ENCODE peak calls at places on chromosomes 13 and 19, in five cellular contexts. P is aorta, K is fibroblast of lung, N is IMR-90, Z is A673. V is an unnamed sample. For H3K27me3, the result is how much of the 10 kb centered on the place peaks cover.

GRCh38 chr19:51688665-51689571 is 4.2 kb upstream of the SPACA6 start:
- DNase-seq in P (peak), K (peak), N (peak), Z (peak), V (peak)

GRCh38 chr19:6801397-6802086 is 29.0 kb downstream of the VAV1 start:
- DNase-seq in P (peak), K (no peak), N (no peak), Z (peak), V (peak)

GRCh38 chr19:19115954-19116353 is 22.3 kb downstream of the TMEM161A start:
- DNase-seq in P (no peak), K (no peak), N (no peak), Z (peak), V (no peak)

GRCh38 chr13:24212674-24213073 is 52.2 kb downstream of the SPATA13 start:
- DNase-seq in P (no peak), K (no peak), N (no peak), Z (no peak), V (no peak)

GRCh38 chr13:35618565-35619083 is 142.1 kb upstream of the MAB21L1 start:
- DNase-seq in P (no peak), K (no peak), N (no peak), Z (no peak), V (no peak)

GRCh38 chr13:109371066-109371465 is 415.3 kb downstream of the IRS2 start:
- DNase-seq in P (no peak), K (no peak), N (no peak), Z (no peak), V (no peak)

GRCh38 chr19:49058592-49058991 is 1.0 kb upstream of the CGB7 start:
- DNase-seq in P (no peak), K (no peak), N (peak), Z (peak), V (peak)

GRCh38 chr13:96817336-96817941 is 176.8 kb downstream of the OXGR1 start:
- DNase-seq in P (no peak), K (peak), N (peak), Z (peak), V (no peak)

GRCh38 chr13:110507678-110508381 is 53.7 kb downstream of the RAB20 start:
- DNase-seq in P (no peak), K (no peak), N (no peak), Z (no peak), V (no peak)

GRCh38 chr13:95117092-95117491 is 184.2 kb downstream of the ABCC4 start:
- DNase-seq in P (no peak), K (no peak), N (no peak), Z (no peak), V (no peak)

GRCh38 chr13:50130686-50131051 is 115.4 kb downstream of the KCNRG start:
- DNase-seq in P (peak), K (peak), N (peak), Z (no peak), V (peak)

GRCh38 chr13:45224181-45224580 is 23.3 kb upstream of the KCTD4 start:
- DNase-seq in P (no peak), K (no peak), N (peak), Z (no peak), V (peak)

GRCh38 chr19:28961772-28962500 is 251.0 kb downstream of the UQCRFS1 start:
- DNase-seq in P (no peak), K (peak), N (peak), Z (no peak), V (no peak)

GRCh38 chr19:51098366-51099069 is 9.7 kb downstream of the CTU1 start:
- DNase-seq in P (peak), K (peak), N (no peak), Z (no peak), V (no peak)

DNA sequence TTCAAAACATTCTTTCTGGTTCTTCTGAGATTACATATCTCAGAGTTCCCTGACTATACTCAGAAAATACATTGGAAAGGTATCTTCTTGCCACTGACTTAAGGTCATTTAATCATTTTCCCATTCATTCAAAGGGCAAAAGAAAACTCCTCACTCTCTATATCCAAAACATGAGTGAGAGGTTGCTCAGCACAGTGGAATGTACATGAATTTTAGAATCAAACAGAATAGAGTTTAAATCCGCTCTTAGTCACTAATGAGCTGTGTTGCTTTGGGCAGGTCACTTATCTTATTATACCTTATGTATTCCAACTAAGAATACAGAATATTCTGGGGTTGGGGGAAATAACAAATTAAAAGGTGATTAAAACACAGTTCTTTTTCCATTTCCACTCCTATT is 452.6 kb upstream of the KLF12 start:
- DNase-seq in P (no peak), K (no peak), N (peak), Z (no peak), V (no peak)
- H3K27me3 ChIP-seq in P (under half), K (under half), N (under half), Z (under half), V (under half)

GRCh38 chr19:1261863-1262686 is 7.1 kb upstream of the CIRBP start:
- DNase-seq in P (peak), K (no peak), N (peak), Z (no peak), V (peak)

GRCh38 chr19:1264801-1265610 is 4.1 kb upstream of the CIRBP start:
- DNase-seq in P (peak), K (peak), N (peak), Z (peak), V (peak)

GRCh38 chr19:1262687-1263123 is 6.4 kb upstream of the CIRBP start:
- DNase-seq in P (no peak), K (no peak), N (no peak), Z (no peak), V (peak)

GRCh38 chr19:1261512-1261862 is 7.6 kb upstream of the CIRBP start:
- DNase-seq in P (no peak), K (no peak), N (no peak), Z (peak), V (no peak)

GRCh38 chr19:1263198-1263597 is 5.9 kb upstream of the CIRBP start:
- DNase-seq in P (no peak), K (no peak), N (no peak), Z (no peak), V (no peak)
- H3K4me3 ChIP-seq in P (no peak), K (no peak), N (no peak), Z (no peak), V (no peak)

GRCh38 chr13:83009987-83010386 is 872.3 kb downstream of the SLITRK1 start:
- DNase-seq in P (no peak), K (no peak), N (no peak), Z (no peak), V (no peak)
- H3K27me3 ChIP-seq in P (under half), K (under half), N (under half), Z (under half), V (under half)

DNA sequence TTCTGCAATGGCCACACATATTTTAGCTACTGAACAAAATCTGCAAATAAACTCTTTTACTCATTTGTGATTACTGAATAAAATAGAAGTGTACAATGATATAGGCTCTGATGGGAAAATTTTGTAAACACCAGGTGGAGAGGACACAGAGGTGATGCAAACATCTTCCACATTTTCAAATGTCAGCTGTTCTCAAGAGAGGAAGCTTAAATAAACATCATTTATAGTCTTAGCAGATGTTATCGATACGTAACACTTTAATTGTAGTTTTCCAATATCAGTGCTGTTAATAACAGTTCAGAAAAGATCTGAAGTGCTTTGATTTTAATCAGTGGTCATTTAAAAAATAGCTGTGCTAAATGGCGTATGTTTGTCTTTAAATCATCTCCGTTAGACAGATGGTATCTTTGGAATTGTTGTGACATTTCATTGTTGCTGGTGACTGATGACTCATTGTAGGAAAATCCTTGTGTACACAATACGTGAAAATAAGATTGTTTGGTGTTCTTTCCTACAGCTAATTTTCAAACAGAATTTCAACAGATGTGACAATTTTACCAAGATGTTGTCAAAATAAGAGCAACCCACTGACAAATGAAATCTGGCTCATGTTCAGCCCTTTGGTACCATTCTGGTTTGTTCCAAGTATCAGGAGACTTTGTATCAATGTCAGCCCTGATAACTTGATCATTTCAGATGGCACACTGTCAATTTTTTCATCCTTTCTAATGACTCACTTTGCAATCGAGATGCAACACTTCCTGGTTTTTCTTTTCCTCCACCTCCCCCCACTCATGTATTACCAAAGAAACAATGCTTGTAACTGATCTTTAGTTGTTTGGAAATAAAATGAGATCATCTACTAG is 516.0 kb downstream of the DCT start:
- DNase-seq in P (no peak), K (peak), N (peak), Z (peak), V (no peak)
- H3K4me3 ChIP-seq in P (no peak), K (no peak), N (no peak), Z (no peak), V (no peak)

DNA sequence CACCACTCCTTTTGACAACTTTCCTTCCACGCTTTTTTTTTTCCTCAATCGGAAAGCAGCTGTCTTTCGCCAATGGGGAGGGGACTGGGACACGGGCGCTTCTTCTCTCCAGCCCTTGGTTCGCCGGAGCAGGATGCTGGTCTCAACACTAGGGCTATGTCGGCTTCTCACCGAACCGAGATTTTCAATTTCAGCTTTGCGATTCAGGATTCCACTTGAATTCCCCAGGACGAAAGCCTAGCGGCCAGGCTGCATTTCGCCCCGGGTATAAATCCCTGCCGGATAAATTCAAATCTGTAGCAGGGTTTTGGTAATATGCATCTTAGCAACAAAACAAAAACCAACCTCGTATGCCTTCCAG is 7.9 kb downstream of the POU4F1 start:
- DNase-seq in P (no peak), K (peak), N (no peak), Z (no peak), V (no peak)
- H3K27me3 ChIP-seq in P (under half), K (half or more), N (half or more), Z (half or more), V (half or more)

GRCh38 chr19:43638214-43638990 is 1.2 kb downstream of the CADM4 start:
- DNase-seq in P (no peak), K (no peak), N (no peak), Z (no peak), V (no peak)
- H3K4me3 ChIP-seq in P (no peak), K (no peak), N (no peak), Z (peak), V (no peak)

DNA sequence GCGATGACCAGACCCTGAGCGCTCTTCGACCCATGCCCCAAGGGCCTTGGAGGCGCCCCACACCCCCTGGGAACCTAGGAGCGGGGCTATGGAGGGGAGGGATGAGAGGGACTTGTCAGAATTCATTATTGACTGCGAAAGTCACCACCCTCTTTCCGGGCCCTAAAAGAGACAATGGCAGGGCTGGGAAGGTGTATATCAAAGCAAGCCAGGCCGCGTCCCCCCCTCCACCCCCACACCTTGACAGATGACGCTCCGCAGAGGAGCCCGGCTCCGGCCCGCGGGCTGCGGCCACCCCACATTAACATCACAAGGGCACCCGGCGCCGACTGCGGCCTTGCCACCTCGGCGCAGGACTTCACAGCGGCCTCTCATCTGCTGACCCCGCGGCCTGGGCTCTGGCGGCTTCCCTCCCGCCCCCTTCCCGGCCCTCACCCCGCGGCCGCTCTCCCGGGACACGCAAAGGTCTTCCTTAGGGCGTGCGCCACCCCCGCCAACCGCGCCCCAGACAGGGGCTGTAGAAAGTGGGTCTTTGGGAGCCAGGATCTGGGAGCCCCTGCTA is 2.4 kb downstream of the CDX2 start:
- DNase-seq in P (no peak), K (no peak), N (no peak), Z (no peak), V (no peak)
- H3K27me3 ChIP-seq in P (under half), K (half or more), N (half or more), Z (half or more), V (under half)

GRCh38 chr13:31200636-31200970 is 828 bp downstream of the B3GLCT start:
- DNase-seq in P (peak), K (peak), N (no peak), Z (peak), V (peak)

GRCh38 chr13:31199849-31200635 is at the start of gene B3GLCT:
- DNase-seq in P (peak), K (peak), N (peak), Z (peak), V (peak)

GRCh38 chr13:31198524-31198923 is 1.3 kb upstream of the B3GLCT start:
- DNase-seq in P (no peak), K (no peak), N (no peak), Z (no peak), V (no peak)

GRCh38 chr13:31199527-31199848 is 287 bp upstream of the B3GLCT start:
- DNase-seq in P (no peak), K (no peak), N (no peak), Z (no peak), V (no peak)

DNA sequence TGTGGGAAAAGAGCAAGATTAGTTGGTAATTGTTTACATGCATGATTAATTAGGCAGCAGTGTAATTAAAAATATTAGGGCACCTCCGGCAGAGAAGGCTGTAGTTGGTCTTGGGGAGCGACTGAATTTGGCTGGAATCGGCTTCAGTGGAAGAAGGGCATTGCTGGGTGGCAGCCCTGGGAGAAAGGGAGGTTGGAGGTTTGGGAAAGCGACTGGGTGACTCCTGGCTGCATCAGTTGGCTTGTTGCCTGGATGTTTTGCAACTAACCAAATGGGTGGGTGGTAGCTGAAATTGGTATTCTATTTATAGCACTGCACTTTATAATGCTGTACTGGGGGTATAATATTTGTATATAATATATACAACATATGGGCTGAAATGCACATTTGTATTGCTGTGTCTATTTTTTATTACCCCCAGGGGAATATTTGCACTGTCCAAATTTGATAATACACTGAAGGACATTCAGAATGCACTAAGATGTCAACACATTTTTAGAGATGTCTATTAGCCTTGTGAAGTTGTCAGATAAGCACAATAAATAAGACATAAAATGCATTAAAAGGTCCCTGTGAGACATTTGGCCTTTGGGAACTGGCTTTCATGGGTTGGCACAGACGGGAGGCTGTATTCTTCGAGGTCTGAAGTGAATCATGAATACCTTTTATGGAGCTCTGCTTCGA is 1.7 kb downstream of the B3GLCT start:
- DNase-seq in P (no peak), K (peak), N (peak), Z (peak), V (peak)
- H3K4me3 ChIP-seq in P (peak), K (peak), N (peak), Z (peak), V (peak)

GRCh38 chr13:38752726-38753125 is 65.8 kb downstream of the FREM2 start:
- DNase-seq in P (no peak), K (no peak), N (no peak), Z (no peak), V (no peak)
- H3K27me3 ChIP-seq in P (under half), K (under half), N (under half), Z (under half), V (under half)

GRCh38 chr19:7874080-7874856 is at the start of gene PRR36:
- DNase-seq in P (no peak), K (no peak), N (no peak), Z (peak), V (peak)
- H3K4me3 ChIP-seq in P (no peak), K (no peak), N (peak), Z (peak), V (peak)

V was measured in MG63.